ENCODE peak calls at places on chromosome 17, in ten cellular contexts. One of them, this sample, is unnamed. For H3K4me1, the result is how much of the 10 kb centered on the place peaks cover.

GRCh38 chr17:8140058-8140412 is 12.2 kb downstream of the PER1 start:
- DNase-seq in MM.1S: no peak
- DNase-seq in GM23248: peak
- DNase-seq in stomach: no peak
- DNase-seq in adipocyte: no peak
- DNase-seq in A673: no peak
- DNase-seq in CD4-positive, CD25-positive, alpha-beta regulatory T cell: peak
- DNase-seq in A549: no peak
- DNase-seq in IMR-90: no peak
- DNase-seq in colonic mucosa: peak
- DNase-seq in this sample: no peak

GRCh38 chr17:65243838-65244237 is 106.7 kb downstream of the RGS9 start:
- DNase-seq in MM.1S: no peak
- DNase-seq in GM23248: peak
- DNase-seq in stomach: no peak
- DNase-seq in adipocyte: peak
- DNase-seq in A673: peak
- DNase-seq in CD4-positive, CD25-positive, alpha-beta regulatory T cell: no peak
- DNase-seq in A549: no peak
- DNase-seq in IMR-90: peak
- DNase-seq in colonic mucosa: no peak
- DNase-seq in this sample: no peak

GRCh38 chr17:57201481-57201880 is 54.8 kb upstream of the MSI2 start:
- DNase-seq in MM.1S: no peak
- DNase-seq in GM23248: no peak
- DNase-seq in stomach: no peak
- DNase-seq in adipocyte: no peak
- DNase-seq in A673: no peak
- DNase-seq in CD4-positive, CD25-positive, alpha-beta regulatory T cell: no peak
- DNase-seq in A549: no peak
- DNase-seq in IMR-90: no peak
- DNase-seq in colonic mucosa: no peak
- DNase-seq in this sample: no peak

GRCh38 chr17:8466466-8466865 is 30.8 kb downstream of the NDEL1 start:
- DNase-seq in MM.1S: no peak
- DNase-seq in GM23248: peak
- DNase-seq in stomach: no peak
- DNase-seq in adipocyte: peak
- DNase-seq in A673: no peak
- DNase-seq in CD4-positive, CD25-positive, alpha-beta regulatory T cell: no peak
- DNase-seq in A549: no peak
- DNase-seq in IMR-90: peak
- DNase-seq in colonic mucosa: no peak
- DNase-seq in this sample: no peak

GRCh38 chr17:70621593-70621992 is 452.3 kb downstream of the KCNJ2 start:
- DNase-seq in MM.1S: no peak
- DNase-seq in GM23248: peak
- DNase-seq in stomach: no peak
- DNase-seq in adipocyte: no peak
- DNase-seq in A673: peak
- DNase-seq in CD4-positive, CD25-positive, alpha-beta regulatory T cell: no peak
- DNase-seq in A549: no peak
- DNase-seq in IMR-90: peak
- DNase-seq in colonic mucosa: no peak
- DNase-seq in this sample: no peak

GRCh38 chr17:42700890-42701289 is 18.6 kb downstream of the CNTNAP1 start:
- DNase-seq in MM.1S: no peak
- DNase-seq in GM23248: no peak
- DNase-seq in stomach: no peak
- DNase-seq in adipocyte: no peak
- DNase-seq in A673: no peak
- DNase-seq in CD4-positive, CD25-positive, alpha-beta regulatory T cell: no peak
- DNase-seq in A549: no peak
- DNase-seq in IMR-90: no peak
- DNase-seq in colonic mucosa: no peak
- DNase-seq in this sample: no peak

GRCh38 chr17:59963738-59964454 is 644 bp downstream of the RNFT1 start:
- DNase-seq in MM.1S: peak
- DNase-seq in GM23248: peak
- DNase-seq in stomach: peak
- DNase-seq in adipocyte: peak
- DNase-seq in A673: peak
- DNase-seq in CD4-positive, CD25-positive, alpha-beta regulatory T cell: no peak
- DNase-seq in A549: peak
- DNase-seq in IMR-90: peak
- DNase-seq in colonic mucosa: peak
- DNase-seq in this sample: no peak

GRCh38 chr17:30267625-30268024 is 24.1 kb downstream of the BLMH start:
- DNase-seq in MM.1S: no peak
- DNase-seq in GM23248: peak
- DNase-seq in stomach: no peak
- DNase-seq in adipocyte: no peak
- DNase-seq in A673: no peak
- DNase-seq in CD4-positive, CD25-positive, alpha-beta regulatory T cell: no peak
- DNase-seq in A549: no peak
- DNase-seq in IMR-90: peak
- DNase-seq in colonic mucosa: no peak
- DNase-seq in this sample: no peak

GRCh38 chr17:12301551-12301950 is 280.9 kb downstream of the MAP2K4 start:
- DNase-seq in MM.1S: no peak
- DNase-seq in GM23248: no peak
- DNase-seq in stomach: no peak
- DNase-seq in adipocyte: no peak
- DNase-seq in A673: no peak
- DNase-seq in CD4-positive, CD25-positive, alpha-beta regulatory T cell: no peak
- DNase-seq in A549: no peak
- DNase-seq in IMR-90: no peak
- DNase-seq in colonic mucosa: no peak
- DNase-seq in this sample: no peak

GRCh38 chr17:2086306-2086705 is 31.4 kb downstream of the HIC1 start:
- DNase-seq in MM.1S: no peak
- DNase-seq in GM23248: no peak
- DNase-seq in stomach: no peak
- DNase-seq in adipocyte: no peak
- DNase-seq in A673: no peak
- DNase-seq in CD4-positive, CD25-positive, alpha-beta regulatory T cell: no peak
- DNase-seq in A549: no peak
- DNase-seq in IMR-90: no peak
- DNase-seq in colonic mucosa: no peak
- DNase-seq in this sample: no peak

GRCh38 chr17:8159032-8159400 is 3.7 kb downstream of the VAMP2 start:
- DNase-seq in MM.1S: no peak
- DNase-seq in GM23248: no peak
- DNase-seq in stomach: no peak
- DNase-seq in adipocyte: no peak
- DNase-seq in A673: no peak
- DNase-seq in CD4-positive, CD25-positive, alpha-beta regulatory T cell: no peak
- DNase-seq in A549: no peak
- DNase-seq in IMR-90: no peak
- DNase-seq in colonic mucosa: no peak
- DNase-seq in this sample: no peak

GRCh38 chr17:7856081-7856791 is 1.1 kb downstream of the NAA38 start:
- DNase-seq in MM.1S: peak
- DNase-seq in GM23248: peak
- DNase-seq in stomach: no peak
- DNase-seq in adipocyte: peak
- DNase-seq in A673: peak
- DNase-seq in CD4-positive, CD25-positive, alpha-beta regulatory T cell: no peak
- DNase-seq in A549: no peak
- DNase-seq in IMR-90: no peak
- DNase-seq in colonic mucosa: peak
- DNase-seq in this sample: no peak

GRCh38 chr17:66949501-66949900 is 15.0 kb upstream of the CACNG4 start:
- DNase-seq in MM.1S: no peak
- DNase-seq in GM23248: peak
- DNase-seq in stomach: no peak
- DNase-seq in adipocyte: no peak
- DNase-seq in A673: peak
- DNase-seq in CD4-positive, CD25-positive, alpha-beta regulatory T cell: no peak
- DNase-seq in A549: no peak
- DNase-seq in IMR-90: peak
- DNase-seq in colonic mucosa: no peak
- DNase-seq in this sample: no peak

DNA sequence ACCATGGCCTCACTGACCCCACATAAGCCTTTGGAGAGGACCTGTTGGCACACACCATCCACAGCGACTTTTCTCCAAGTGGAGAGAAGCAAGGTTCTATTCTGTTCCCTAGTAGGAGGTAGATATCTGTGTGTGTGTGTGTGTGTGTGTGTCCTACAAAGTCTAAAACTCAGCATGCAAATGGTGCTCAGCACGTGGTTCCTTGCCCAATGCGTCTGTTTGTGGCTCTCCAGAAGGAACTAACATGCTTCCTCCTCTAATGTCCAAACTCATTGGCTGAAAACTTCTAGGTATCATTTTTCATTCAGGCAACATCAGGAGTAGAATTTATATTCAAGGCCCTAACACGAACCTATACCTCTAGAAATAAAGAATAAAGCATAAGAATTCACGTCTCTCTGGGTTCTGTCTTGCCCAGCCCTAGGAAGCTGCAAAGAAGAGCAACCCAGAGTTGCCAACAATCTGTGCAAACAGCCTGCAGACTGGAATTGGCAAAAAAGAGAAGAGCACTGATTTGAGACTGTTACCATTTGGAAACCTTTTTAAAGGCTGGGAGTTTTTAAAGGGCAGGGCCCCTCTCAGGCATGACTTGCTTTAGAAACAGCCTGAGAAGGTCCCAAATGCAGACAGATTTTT is 25.5 kb downstream of the MAP3K14 start:
- DNase-seq in MM.1S: no peak
- DNase-seq in GM23248: no peak
- DNase-seq in stomach: no peak
- DNase-seq in adipocyte: no peak
- DNase-seq in A673: no peak
- DNase-seq in CD4-positive, CD25-positive, alpha-beta regulatory T cell: no peak
- DNase-seq in A549: no peak
- DNase-seq in IMR-90: no peak
- DNase-seq in colonic mucosa: no peak
- DNase-seq in this sample: no peak
- H3K4me1 ChIP-seq in MM.1S: under half
- H3K4me1 ChIP-seq in GM23248: under half
- H3K4me1 ChIP-seq in stomach: half or more
- H3K4me1 ChIP-seq in adipocyte: half or more
- H3K4me1 ChIP-seq in A673: under half
- H3K4me1 ChIP-seq in CD4-positive, CD25-positive, alpha-beta regulatory T cell: under half
- H3K4me1 ChIP-seq in A549: half or more
- H3K4me1 ChIP-seq in IMR-90: under half
- H3K4me1 ChIP-seq in colonic mucosa: under half
- H3K4me1 ChIP-seq in this sample: under half

GRCh38 chr17:82884341-82884871 is 44.6 kb upstream of the ZNF750 start:
- DNase-seq in MM.1S: no peak
- DNase-seq in GM23248: no peak
- DNase-seq in stomach: no peak
- DNase-seq in adipocyte: no peak
- DNase-seq in A673: no peak
- DNase-seq in CD4-positive, CD25-positive, alpha-beta regulatory T cell: no peak
- DNase-seq in A549: no peak
- DNase-seq in IMR-90: no peak
- DNase-seq in colonic mucosa: no peak
- DNase-seq in this sample: no peak
- H3K4me1 ChIP-seq in MM.1S: under half
- H3K4me1 ChIP-seq in GM23248: under half
- H3K4me1 ChIP-seq in stomach: half or more
- H3K4me1 ChIP-seq in adipocyte: under half
- H3K4me1 ChIP-seq in A673: under half
- H3K4me1 ChIP-seq in CD4-positive, CD25-positive, alpha-beta regulatory T cell: half or more
- H3K4me1 ChIP-seq in A549: under half
- H3K4me1 ChIP-seq in IMR-90: under half
- H3K4me1 ChIP-seq in colonic mucosa: under half
- H3K4me1 ChIP-seq in this sample: under half

DNA sequence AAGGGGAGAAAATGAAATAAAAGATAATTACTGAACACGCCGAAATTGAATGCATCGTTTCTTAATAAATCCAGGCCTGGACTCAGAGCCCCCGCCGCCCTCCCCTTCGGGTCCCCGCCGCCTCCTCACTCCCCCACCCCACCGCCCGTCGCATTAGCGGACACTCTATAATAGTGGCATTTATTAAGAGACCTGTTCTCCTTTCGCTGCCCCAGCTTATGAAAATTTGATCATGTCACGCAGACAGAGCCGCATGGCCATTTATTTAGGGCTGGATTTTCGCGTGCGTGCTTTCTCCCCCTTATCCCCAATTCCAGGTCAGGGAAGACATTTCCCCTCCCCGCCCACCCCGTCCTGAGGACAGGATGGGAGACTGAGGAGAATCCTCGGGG is 6.3 kb upstream of the HOXB2 start:
- DNase-seq in MM.1S: no peak
- DNase-seq in GM23248: no peak
- DNase-seq in stomach: no peak
- DNase-seq in adipocyte: no peak
- DNase-seq in A673: no peak
- DNase-seq in CD4-positive, CD25-positive, alpha-beta regulatory T cell: no peak
- DNase-seq in A549: no peak
- DNase-seq in IMR-90: peak
- DNase-seq in colonic mucosa: no peak
- DNase-seq in this sample: no peak
- H3K4me1 ChIP-seq in MM.1S: under half
- H3K4me1 ChIP-seq in GM23248: under half
- H3K4me1 ChIP-seq in stomach: half or more
- H3K4me1 ChIP-seq in adipocyte: half or more
- H3K4me1 ChIP-seq in A673: half or more
- H3K4me1 ChIP-seq in CD4-positive, CD25-positive, alpha-beta regulatory T cell: under half
- H3K4me1 ChIP-seq in A549: under half
- H3K4me1 ChIP-seq in IMR-90: under half
- H3K4me1 ChIP-seq in colonic mucosa: under half
- H3K4me1 ChIP-seq in this sample: under half

GRCh38 chr17:80137131-80137530 is 9.8 kb downstream of the EIF4A3 start:
- DNase-seq in MM.1S: no peak
- DNase-seq in GM23248: no peak
- DNase-seq in stomach: no peak
- DNase-seq in adipocyte: no peak
- DNase-seq in A673: no peak
- DNase-seq in CD4-positive, CD25-positive, alpha-beta regulatory T cell: no peak
- DNase-seq in A549: no peak
- DNase-seq in IMR-90: no peak
- DNase-seq in colonic mucosa: no peak
- DNase-seq in this sample: no peak

GRCh38 chr17:80133626-80133970 is 13.3 kb downstream of the EIF4A3 start:
- DNase-seq in MM.1S: no peak
- DNase-seq in GM23248: no peak
- DNase-seq in stomach: no peak
- DNase-seq in adipocyte: no peak
- DNase-seq in A673: no peak
- DNase-seq in CD4-positive, CD25-positive, alpha-beta regulatory T cell: no peak
- DNase-seq in A549: no peak
- DNase-seq in IMR-90: no peak
- DNase-seq in colonic mucosa: no peak
- DNase-seq in this sample: no peak

GRCh38 chr17:80141463-80142165 is 5.3 kb downstream of the EIF4A3 start:
- DNase-seq in MM.1S: no peak
- DNase-seq in GM23248: no peak
- DNase-seq in stomach: no peak
- DNase-seq in adipocyte: no peak
- DNase-seq in A673: no peak
- DNase-seq in CD4-positive, CD25-positive, alpha-beta regulatory T cell: no peak
- DNase-seq in A549: no peak
- DNase-seq in IMR-90: no peak
- DNase-seq in colonic mucosa: no peak
- DNase-seq in this sample: no peak

GRCh38 chr17:80142929-80143328 is 4.0 kb downstream of the EIF4A3 start:
- DNase-seq in MM.1S: no peak
- DNase-seq in GM23248: no peak
- DNase-seq in stomach: no peak
- DNase-seq in adipocyte: no peak
- DNase-seq in A673: no peak
- DNase-seq in CD4-positive, CD25-positive, alpha-beta regulatory T cell: no peak
- DNase-seq in A549: no peak
- DNase-seq in IMR-90: no peak
- DNase-seq in colonic mucosa: no peak
- DNase-seq in this sample: no peak

GRCh38 chr17:80138856-80139426 is 8.0 kb downstream of the EIF4A3 start:
- DNase-seq in MM.1S: no peak
- DNase-seq in GM23248: no peak
- DNase-seq in stomach: peak
- DNase-seq in adipocyte: no peak
- DNase-seq in A673: no peak
- DNase-seq in CD4-positive, CD25-positive, alpha-beta regulatory T cell: no peak
- DNase-seq in A549: no peak
- DNase-seq in IMR-90: no peak
- DNase-seq in colonic mucosa: peak
- DNase-seq in this sample: no peak
- H3K4me1 ChIP-seq in MM.1S: under half
- H3K4me1 ChIP-seq in GM23248: under half
- H3K4me1 ChIP-seq in stomach: under half
- H3K4me1 ChIP-seq in adipocyte: under half
- H3K4me1 ChIP-seq in A673: under half
- H3K4me1 ChIP-seq in CD4-positive, CD25-positive, alpha-beta regulatory T cell: under half
- H3K4me1 ChIP-seq in A549: under half
- H3K4me1 ChIP-seq in IMR-90: under half
- H3K4me1 ChIP-seq in colonic mucosa: under half
- H3K4me1 ChIP-seq in this sample: under half